ENCODE peak calls at places on chromosomes 1 and 21, in nine cellular contexts. I, D, P, Z, F, N, Q, T and H are unnamed samples.

GRCh38 chr1:178513278-178513983 is 522 bp downstream of the TEX35 start:
- DNase-seq in I (peak), P (no peak), D (no peak), Q (peak), N (no peak), F (no peak), T (no peak), Z (peak), H (no peak)

GRCh38 chr1:247639381-247639981 is 34.1 kb downstream of the OR2G3 start:
- DNase-seq in I (peak), T (no peak), Z (peak), D (peak), Q (peak), N (peak), F (no peak), P (peak), H (no peak)

GRCh38 chr1:230194525-230194924 is 127.5 kb downstream of the GALNT2 start:
- DNase-seq in I (no peak), T (no peak), D (no peak), F (no peak), N (no peak), Q (no peak), Z (no peak), P (no peak), H (no peak)

GRCh38 chr1:24127801-24128363 is 15.1 kb downstream of the IL22RA1 start:
- DNase-seq in P (peak), Q (no peak), F (no peak), I (no peak), T (no peak), Z (no peak), N (no peak), D (no peak), H (no peak)

GRCh38 chr1:91440845-91441244 is 36.2 kb upstream of the HFM1 start:
- DNase-seq in P (no peak), Z (no peak), Q (no peak), F (no peak), N (no peak), I (no peak), D (no peak), T (no peak), H (no peak)

GRCh38 chr1:44251486-44251885 is 38.2 kb downstream of the DMAP1 start:
- DNase-seq in T (no peak), D (no peak), N (no peak), Q (no peak), P (no peak), Z (no peak), I (no peak), F (no peak), H (no peak)

GRCh38 chr1:40662151-40662550 is 3.3 kb downstream of the RIMS3 start:
- DNase-seq in N (no peak), Z (no peak), D (no peak), Q (no peak), P (no peak), F (no peak), I (no peak), T (no peak), H (no peak)

GRCh38 chr21:15539376-15539775 is 190.4 kb upstream of the USP25 start:
- DNase-seq in I (no peak), N (no peak), D (no peak), T (no peak), Q (no peak), Z (no peak), F (no peak), P (no peak), H (no peak)

GRCh38 chr1:201110616-201111015 is 1.6 kb downstream of the CACNA1S start:
- DNase-seq in F (no peak), D (no peak), T (no peak), N (no peak), I (no peak), P (no peak), Z (no peak), Q (no peak), H (no peak)

GRCh38 chr21:33198346-33199135 is 31.2 kb upstream of the IFNAR2 start:
- DNase-seq in P (peak), I (no peak), D (peak), Z (no peak), T (no peak), F (no peak), Q (peak), N (peak), H (no peak)

GRCh38 chr1:40979241-40980067 is at the start of gene CTPS1:
- DNase-seq in Q (peak), I (peak), T (peak), D (peak), F (peak), P (peak), N (peak), Z (peak), H (no peak)

GRCh38 chr1:231421616-231421970 is 494 bp downstream of the EGLN1 start:
- DNase-seq in D (peak), Z (peak), F (no peak), T (no peak), I (no peak), P (peak), Q (peak), N (no peak), H (no peak)

GRCh38 chr1:199279872-199280649 is 641.2 kb downstream of the PTPRC start:
- DNase-seq in P (no peak), I (no peak), Z (no peak), Q (no peak), T (no peak), F (no peak), N (no peak), D (no peak), H (no peak)

GRCh38 chr1:26195805-26196204 is 5.4 kb downstream of the CATSPER4 start:
- DNase-seq in P (no peak), D (no peak), N (no peak), F (no peak), T (no peak), I (no peak), Q (no peak), Z (no peak), H (no peak)

GRCh38 chr1:181094813-181095212 is 6.3 kb downstream of the IER5 start:
- DNase-seq in N (no peak), Z (no peak), F (no peak), T (no peak), Q (peak), I (no peak), P (peak), D (peak), H (no peak)

GRCh38 chr1:15329481-15329815 is 80.2 kb upstream of the EFHD2 start:
- DNase-seq in I (no peak), P (no peak), T (no peak), Z (no peak), N (no peak), Q (no peak), F (no peak), D (no peak), H (no peak)

GRCh38 chr1:47992720-47993119 is 4.5 kb downstream of the TRABD2B start:
- DNase-seq in I (no peak), F (no peak), P (no peak), T (no peak), N (no peak), Z (no peak), D (no peak), Q (peak), H (peak)

GRCh38 chr1:3393024-3393986 is 61.2 kb upstream of the ARHGEF16 start:
- DNase-seq in T (no peak), F (no peak), P (no peak), N (no peak), Z (no peak), Q (peak), D (peak), I (no peak), H (no peak)

GRCh38 chr1:121483961-121484424 is 299.2 kb downstream of the SRGAP2C start:
- DNase-seq in D (no peak), N (no peak), I (no peak), P (no peak), F (peak), Q (no peak), T (no peak), Z (no peak), H (no peak)

GRCh38 chr1:184270556-184270955 is 116.3 kb upstream of the C1orf21 start:
- DNase-seq in T (no peak), N (no peak), P (no peak), Z (no peak), F (no peak), I (no peak), Q (no peak), D (no peak), H (no peak)

GRCh38 chr1:2946291-2946690 is 75.0 kb upstream of the ACTRT2 start:
- DNase-seq in P (no peak), Z (no peak), T (no peak), F (no peak), Q (no peak), D (peak), I (peak), N (no peak), H (no peak)

GRCh38 chr1:41626616-41627375 is 142.3 kb upstream of the EDN2 start:
- DNase-seq in Q (no peak), Z (no peak), F (peak), T (no peak), D (no peak), P (no peak), I (no peak), N (no peak), H (peak)

GRCh38 chr1:44546403-44547053 is 127.8 kb downstream of the TMEM53 start:
- DNase-seq in D (no peak), N (no peak), P (no peak), Z (no peak), I (no peak), Q (no peak), T (no peak), F (no peak), H (no peak)

GRCh38 chr1:206541236-206541833 is 34.0 kb downstream of the RASSF5 start:
- DNase-seq in N (no peak), P (no peak), F (no peak), Z (no peak), I (peak), T (no peak), D (no peak), Q (no peak), H (no peak)
- TF ChIP-seq POLR2A in N (no peak), P (no peak), F (no peak), Z (no peak), I (no peak), T (no peak), D (no peak), Q (no peak), H (no peak)

GRCh38 chr1:173824315-173825081 is at the start of the genes CENPL and DARS2:
- DNase-seq in Z (peak), D (peak), F (peak), I (peak), P (peak), N (peak), Q (peak), T (peak), H (peak)
- TF ChIP-seq POLR2A in Z (no peak), D (peak), F (peak), I (no peak), P (peak), N (peak), Q (peak), T (peak), H (no peak)

DNA sequence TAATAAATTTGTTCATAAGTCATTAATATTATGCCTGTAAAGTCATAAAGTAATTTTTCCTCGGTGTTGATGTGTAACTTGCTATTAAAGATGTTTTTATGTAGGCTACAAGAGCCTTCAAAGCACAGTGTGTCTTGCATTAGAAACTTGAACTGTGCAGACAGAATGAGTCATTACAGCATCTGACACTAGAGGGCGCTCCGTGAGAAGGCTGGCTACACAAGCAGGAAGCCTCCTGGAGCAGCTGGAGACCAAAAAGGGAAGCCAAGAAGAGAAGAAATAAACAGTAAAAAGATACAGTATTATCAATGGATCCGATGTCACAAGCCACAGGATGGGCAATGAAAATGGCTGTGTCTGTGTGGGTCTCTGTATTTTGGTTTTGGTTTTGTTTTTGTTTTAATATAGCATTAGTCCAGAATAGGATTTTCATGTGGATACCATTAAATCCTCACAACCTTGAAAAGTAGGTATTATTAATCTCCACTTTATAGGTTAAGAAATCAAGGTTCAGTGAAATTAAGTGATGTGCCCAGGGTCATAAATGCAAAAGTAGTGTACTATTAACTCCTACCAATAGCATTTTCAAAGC is 16.1 kb upstream of the LRRC8D start:
- DNase-seq in P (peak), N (peak), I (peak), T (no peak), D (peak), F (peak), Q (peak), Z (peak), H (no peak)
- TF ChIP-seq POLR2A in P (no peak), N (no peak), I (no peak), T (no peak), D (no peak), F (no peak), Q (no peak), Z (no peak), H (no peak)

GRCh38 chr1:93846151-93846928 is 32.7 kb downstream of the DNTTIP2 start:
- DNase-seq in T (peak), D (peak), I (peak), P (peak), N (peak), F (peak), Q (peak), Z (peak), H (no peak)
- TF ChIP-seq POLR2A in T (no peak), D (peak), I (peak), P (peak), N (peak), F (peak), Q (peak), Z (peak), H (peak)